ENCODE peak calls at places on chromosomes 3 and 15, in eight cellular contexts. V is HL-60; X is activated CD4-positive, CD25-positive, alpha-beta regulatory T cell; K is hippocampal formation; F is NCI-H1092 treated with DMSO at 0.1 percent for 48 hours; C is ureter; S is activated CD4-positive, alpha-beta T cell treated with anti-CD3 and anti-CD28 coated beads, Interleukin-2, amount 50 U/mL, for 1 hour; W is transverse colon. N is an unnamed sample.
A peak's percentile ranks its signal among the peaks of the same experiment; 100 is the strongest.

GRCh38 chr15:57111002-57111401 is 192.6 kb downstream of the TCF12 start:
- DNase-seq in V (no peak), X (no peak), K (no peak), F (no peak), C (no peak), S (no peak), W (no peak), N (no peak)

GRCh38 chr3:24365168-24365567 is 129.5 kb downstream of the THRB start:
- DNase-seq in V (no peak), X (no peak), K (peak; percentile 25), F (no peak), C (peak; percentile 79), S (no peak), W (peak; percentile 63), N (no peak)

GRCh38 chr3:158418035-158418434 is 153.0 kb upstream of the MLF1 start:
- DNase-seq in V (no peak), X (no peak), K (no peak), F (no peak), C (no peak), S (no peak), W (no peak), N (no peak)

GRCh38 chr3:7504886-7505775 is 644.2 kb downstream of the GRM7 start:
- DNase-seq in V (no peak), X (no peak), K (no peak), F (no peak), C (no peak), S (no peak), W (no peak), N (no peak)

GRCh38 chr15:52289629-52290081 is 5.9 kb downstream of the MYO5C start:
- DNase-seq in V (no peak), X (no peak), K (peak; percentile 26), F (no peak), C (no peak), S (no peak), W (peak; percentile 68), N (no peak)

GRCh38 chr3:159532577-159532976 is 456.1 kb upstream of the IL12A start:
- DNase-seq in V (no peak), X (no peak), K (no peak), F (no peak), C (no peak), S (no peak), W (no peak), N (no peak)

GRCh38 chr15:75640483-75641175 is 605 bp upstream of the IMP3 start:
- DNase-seq in V (no peak), X (peak; percentile 29), K (peak; percentile 32), F (peak; percentile 71), C (no peak), S (peak; percentile 52), W (no peak), N (no peak)

GRCh38 chr15:26869628-26870027 is 2.8 kb downstream of the GABRA5 start:
- DNase-seq in V (no peak), X (no peak), K (no peak), F (no peak), C (no peak), S (no peak), W (no peak), N (no peak)

N was measured in stimulated activated CD8-positive, alpha-beta memory T cell treated with anti-CD3 and anti-CD28 coated beads, Interleukin-7, amount 100 ng/mL, for 1 hour.